ENCODE peak calls at places on chromosomes 12 and 14, in five cellular contexts. A is AG09309, U is nephron progenitor cell, G is foreskin fibroblast, X is PC-3. C is an unnamed sample.

GRCh38 chr12:14258468-14258947 is 107.0 kb upstream of the ATF7IP start:
- DNase-seq in X (no peak), A (no peak), G (peak), U (peak), C (no peak)

GRCh38 chr14:21206753-21207684 is 51.2 kb upstream of the OR5AU1 start:
- DNase-seq in A (no peak), U (no peak), X (no peak), G (no peak), C (no peak)

GRCh38 chr14:68522510-68523325 is 270.1 kb downstream of the ZFP36L1 start:
- DNase-seq in G (no peak), A (no peak), X (no peak), U (no peak), C (no peak)

GRCh38 chr14:71592361-71592760 is 339.9 kb upstream of the RGS6 start:
- DNase-seq in G (no peak), A (no peak), X (peak), U (no peak), C (no peak)

GRCh38 chr12:80713419-80713818 is 3.3 kb upstream of the MYF5 start:
- DNase-seq in U (no peak), A (no peak), X (no peak), G (no peak), C (no peak)

GRCh38 chr14:66315548-66315947 is 170.6 kb upstream of the CCDC196 start:
- DNase-seq in U (no peak), G (no peak), X (no peak), A (no peak), C (no peak)

GRCh38 chr12:69027411-69027811 is 94.4 kb upstream of the CPM start:
- DNase-seq in U (no peak), A (no peak), X (peak), G (peak), C (no peak)

GRCh38 chr14:48568688-48569087 is 893.3 kb upstream of the MDGA2 start:
- DNase-seq in X (peak), A (no peak), G (no peak), U (no peak), C (no peak)

GRCh38 chr12:25816637-25817036 is 141.8 kb upstream of the RASSF8 start:
- DNase-seq in X (peak), U (no peak), A (no peak), G (peak), C (no peak)

GRCh38 chr12:50174971-50175715 is 8.0 kb upstream of the CERS5 start:
- DNase-seq in G (peak), U (peak), A (peak), X (peak), C (peak)

GRCh38 chr12:124694846-124695497 is 127.6 kb upstream of the NCOR2 start:
- DNase-seq in G (peak), U (no peak), A (no peak), X (no peak), C (no peak)

GRCh38 chr12:503111-503761 is 43.5 kb downstream of the B4GALNT3 start:
- DNase-seq in A (no peak), X (peak), U (no peak), G (no peak), C (no peak)

GRCh38 chr12:32084753-32085152 is 21.9 kb upstream of the BICD1 start:
- DNase-seq in G (no peak), U (no peak), A (no peak), X (no peak), C (no peak)

GRCh38 chr14:20428802-20429201 is 7.2 kb downstream of the KLHL33 start:
- DNase-seq in X (peak), A (no peak), U (no peak), G (no peak), C (peak)

GRCh38 chr12:63151898-63152700 is 1.1 kb upstream of the AVPR1A start:
- DNase-seq in X (peak), U (peak), A (no peak), G (peak), C (peak)

GRCh38 chr12:10540776-10541205 is 35.1 kb downstream of the EIF2S3B start:
- DNase-seq in X (peak), G (peak), A (no peak), U (no peak), C (no peak)

GRCh38 chr14:55220230-55220629 is 28.8 kb upstream of the DLGAP5 start:
- DNase-seq in G (no peak), X (peak), A (no peak), U (no peak), C (no peak)

GRCh38 chr12:69688021-69688420 is 11.1 kb downstream of the BEST3 start:
- DNase-seq in A (no peak), U (no peak), X (peak), G (peak), C (no peak)

GRCh38 chr12:50569876-50570275 is 65.1 kb downstream of the DIP2B start:
- DNase-seq in A (no peak), G (peak), U (no peak), X (no peak), C (no peak)

GRCh38 chr14:75048101-75048500 is 3.2 kb downstream of the MLH3 start:
- DNase-seq in X (no peak), A (no peak), G (no peak), U (no peak), C (no peak)

GRCh38 chr14:24715239-24715638 is 81.2 kb upstream of the GZMB start:
- DNase-seq in U (no peak), G (no peak), A (no peak), X (no peak), C (no peak)

GRCh38 chr12:120699553-120699952 is 10.7 kb upstream of the UNC119B start:
- DNase-seq in U (no peak), X (no peak), A (no peak), G (no peak), C (no peak)

GRCh38 chr12:6326316-6326959 is 15.4 kb downstream of the TNFRSF1A start:
- DNase-seq in U (peak), X (no peak), G (peak), A (no peak), C (peak)

GRCh38 chr12:122981587-122982493 is 1.4 kb downstream of the ARL6IP4 start:
- DNase-seq in X (no peak), U (peak), G (no peak), A (no peak), C (no peak)

GRCh38 chr12:12108441-12109058 is 37.8 kb downstream of the BCL2L14 start:
- DNase-seq in G (no peak), A (no peak), X (no peak), U (no peak), C (no peak)

GRCh38 chr12:92786045-92786444 is 83.3 kb downstream of the PLEKHG7 start:
- DNase-seq in G (peak), U (no peak), X (no peak), A (no peak), C (no peak)

GRCh38 chr14:90439874-90440442 is 43.1 kb downstream of the CALM1 start:
- DNase-seq in U (no peak), X (peak), A (peak), G (peak), C (no peak)

GRCh38 chr12:30847259-30847658 is 79.3 kb upstream of the TSPAN11 start:
- DNase-seq in G (peak), X (peak), A (peak), U (peak), C (no peak)

GRCh38 chr12:51855586-51856428 is 7.3 kb upstream of the FIGNL2 start:
- DNase-seq in G (peak), X (no peak), A (no peak), U (peak), C (no peak)

GRCh38 chr12:97960741-97961608 is 498.4 kb downstream of the RMST start:
- DNase-seq in G (peak), X (peak), A (no peak), U (peak), C (peak)

GRCh38 chr12:6067152-6067916 is 57.1 kb downstream of the VWF start:
- DNase-seq in G (peak), X (peak), U (peak), A (no peak), C (no peak)

GRCh38 chr12:118925407-118926202 is 55.7 kb upstream of the SRRM4 start:
- DNase-seq in A (no peak), U (no peak), X (no peak), G (no peak), C (no peak)

GRCh38 chr12:119115296-119115905 is 63.3 kb upstream of the HSPB8 start:
- DNase-seq in A (no peak), G (peak), U (peak), X (peak), C (peak)

GRCh38 chr12:128864516-128865186 is 11.4 kb downstream of the GLT1D1 start:
- DNase-seq in G (no peak), U (no peak), X (no peak), A (no peak), C (peak)

GRCh38 chr12:128387811-128388422 is 120.9 kb downstream of the TMEM132C start:
- DNase-seq in X (peak), G (no peak), U (peak), A (no peak), C (peak)

GRCh38 chr12:76508128-76508661 is 51.4 kb downstream of the OSBPL8 start:
- DNase-seq in X (peak), U (no peak), A (no peak), G (no peak), C (no peak)

GRCh38 chr12:56221233-56221756 is 427 bp downstream of the RNF41 start:
- DNase-seq in X (peak), G (peak), U (peak), A (peak), C (no peak)

GRCh38 chr12:94614288-94614721 is 36.1 kb downstream of the TMCC3 start:
- DNase-seq in X (peak), A (no peak), U (peak), G (peak), C (no peak)

GRCh38 chr12:124490584-124491305 is 76.7 kb downstream of the NCOR2 start:
- DNase-seq in G (no peak), U (no peak), A (no peak), X (no peak), C (no peak)

DNA sequence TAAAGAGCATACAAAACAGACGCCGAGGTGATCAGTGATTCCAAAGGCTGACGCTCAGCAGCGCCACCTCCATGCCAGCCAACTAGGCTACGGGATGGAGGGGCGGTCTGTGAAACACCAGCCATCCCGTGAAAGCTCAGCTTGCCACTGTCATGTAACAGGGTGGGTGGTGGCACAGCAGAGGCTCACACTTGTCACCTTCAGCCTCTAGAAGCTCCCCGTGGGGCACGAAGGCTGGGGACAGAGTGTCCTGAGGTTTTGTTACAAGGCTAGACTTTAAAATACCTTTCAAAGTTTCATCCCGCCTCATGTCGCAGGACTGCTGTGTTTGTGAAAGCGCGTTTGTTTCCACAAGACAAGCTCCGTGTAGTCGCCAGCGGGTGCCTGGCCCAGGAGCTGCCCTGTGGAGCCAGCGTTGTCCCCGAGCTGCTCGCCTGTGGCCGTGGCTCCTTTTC is 20.7 kb downstream of the XRCC3 start:
- DNase-seq in G (no peak), X (no peak), U (no peak), A (no peak), C (no peak)
- TF ChIP-seq CTCF in G (no peak), X (peak), U (no peak), A (no peak), C (no peak)

DNA sequence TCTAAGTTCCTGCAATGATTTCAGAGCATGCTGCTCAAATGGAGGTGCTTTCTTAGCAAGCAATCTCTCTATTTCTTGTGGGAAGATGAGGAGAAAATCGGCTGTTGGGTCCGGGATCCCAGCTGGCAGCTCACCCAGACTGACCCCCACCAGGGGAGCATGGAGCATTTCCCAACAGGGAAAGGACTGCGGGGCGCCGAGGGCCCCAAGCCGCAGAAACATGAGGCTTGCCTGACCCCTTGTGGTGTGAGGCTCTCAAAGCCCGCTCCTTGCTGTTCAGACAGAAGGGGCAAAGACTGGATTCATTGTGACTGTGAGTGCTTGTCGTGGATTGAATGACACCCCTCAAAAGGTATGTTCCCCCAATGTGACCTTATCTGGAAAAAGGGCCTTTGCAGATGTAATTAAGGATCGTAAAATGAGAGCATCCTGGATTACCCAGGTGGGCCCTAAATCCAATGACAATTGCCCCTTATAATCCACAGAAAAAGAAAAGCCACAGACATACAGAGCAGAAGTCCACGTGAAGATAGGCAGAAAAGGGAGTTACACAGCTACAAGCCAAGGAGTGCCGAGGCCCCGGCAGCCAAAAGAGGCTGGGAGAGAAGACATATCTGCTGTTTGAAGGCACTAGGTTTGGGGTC is 116.3 kb upstream of the VASH1 start:
- DNase-seq in U (peak), A (no peak), G (peak), X (peak), C (peak)
- TF ChIP-seq CTCF in U (peak), A (peak), G (peak), X (peak), C (peak)

GRCh38 chr12:101710289-101710688 is 12.8 kb downstream of the CHPT1 start:
- DNase-seq in A (no peak), X (no peak), G (no peak), U (no peak), C (no peak)

GRCh38 chr12:101713930-101714329 is 16.5 kb downstream of the CHPT1 start:
- DNase-seq in X (no peak), G (no peak), A (no peak), U (no peak), C (no peak)

GRCh38 chr12:101707131-101707782 is 9.8 kb downstream of the CHPT1 start:
- DNase-seq in G (no peak), X (peak), A (no peak), U (no peak), C (no peak)

GRCh38 chr12:101715045-101715444 is 17.6 kb downstream of the CHPT1 start:
- DNase-seq in A (no peak), G (no peak), X (no peak), U (no peak), C (no peak)

GRCh38 chr12:101713059-101713682 is 15.7 kb downstream of the CHPT1 start:
- DNase-seq in X (no peak), A (no peak), U (peak), G (peak), C (no peak)
- TF ChIP-seq CTCF in X (no peak), A (no peak), U (no peak), G (no peak), C (no peak)

GRCh38 chr12:132439333-132439904 is 50.5 kb upstream of the FBRSL1 start:
- DNase-seq in X (no peak), A (no peak), U (no peak), G (no peak), C (no peak)
- TF ChIP-seq CTCF in X (no peak), A (no peak), U (no peak), G (no peak), C (no peak)

GRCh38 chr12:130214686-130215370 is 52.6 kb downstream of the FZD10 start:
- DNase-seq in G (no peak), U (no peak), A (no peak), X (no peak), C (no peak)
- TF ChIP-seq CTCF in G (no peak), U (no peak), A (no peak), X (no peak), C (no peak)

DNA sequence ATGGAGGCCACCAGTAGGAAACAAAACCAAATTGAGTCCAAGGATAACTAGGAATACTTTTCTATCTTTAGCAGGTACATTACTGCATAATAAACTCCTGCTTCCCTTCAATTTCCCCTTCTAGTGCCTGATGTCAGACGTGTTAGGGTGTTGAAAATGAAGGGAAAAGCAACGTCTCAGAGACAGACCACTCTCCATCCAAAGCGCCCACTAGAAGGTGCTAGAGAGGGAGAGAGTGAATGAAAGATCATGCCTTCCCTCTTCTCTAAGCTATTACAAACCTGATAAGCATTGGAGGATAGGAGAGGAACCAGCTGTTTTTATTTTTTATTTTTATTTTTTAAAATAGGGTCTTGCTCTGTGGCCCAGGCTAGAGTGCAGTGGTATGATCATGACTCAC is 64.1 kb downstream of the ZNF641 start:
- DNase-seq in G (no peak), U (no peak), A (no peak), X (peak), C (peak)
- TF ChIP-seq CTCF in G (peak), U (peak), A (peak), X (peak), C (peak)

GRCh38 chr12:47808049-47808448 is 11.7 kb downstream of the HDAC7 start:
- DNase-seq in X (no peak), U (no peak), A (no peak), G (peak), C (peak)
- TF ChIP-seq CTCF in X (no peak), U (no peak), A (no peak), G (no peak), C (no peak)